ENCODE peak calls at places on chromosomes 5 and 9, in ten cellular contexts. One of them, this sample, is unnamed.

GRCh38 chr5:34499001-34499734 is 157.0 kb upstream of the RAI14 start:
- DNase-seq in stimulated activated naive CD8-positive, alpha-beta T cell treated with anti-CD3 and anti-CD28 coated beads, Interleukin-15, Interleukin-2, amounts not matched to agents 100 U/mL and 50 U/mL, for 24 hours: peak
- DNase-seq in NCI-H1092 treated with DMSO at 0.1 percent for 48 hours: no peak
- DNase-seq in HT1080: peak
- DNase-seq in Kasumi-1: peak
- DNase-seq in skeletal muscle cell: no peak
- DNase-seq in cerebellar cortex: no peak
- DNase-seq in stimulated activated CD8-positive, alpha-beta memory T cell treated with anti-CD3 and anti-CD28 coated beads, Interleukin-4, amount 100 ng/mL, for 24 hours: peak
- DNase-seq in pulmonary artery endothelial cell: no peak
- DNase-seq in right atrium auricular region: no peak
- DNase-seq in this sample: no peak

GRCh38 chr5:109959652-109960051 is 269.9 kb downstream of the MAN2A1 start:
- DNase-seq in stimulated activated naive CD8-positive, alpha-beta T cell treated with anti-CD3 and anti-CD28 coated beads, Interleukin-15, Interleukin-2, amounts not matched to agents 100 U/mL and 50 U/mL, for 24 hours: no peak
- DNase-seq in HT1080: no peak
- DNase-seq in NCI-H1092 treated with DMSO at 0.1 percent for 48 hours: no peak
- DNase-seq in Kasumi-1: no peak
- DNase-seq in stimulated activated CD8-positive, alpha-beta memory T cell treated with anti-CD3 and anti-CD28 coated beads, Interleukin-4, amount 100 ng/mL, for 24 hours: no peak
- DNase-seq in skeletal muscle cell: no peak
- DNase-seq in cerebellar cortex: no peak
- DNase-seq in right atrium auricular region: no peak
- DNase-seq in pulmonary artery endothelial cell: no peak
- DNase-seq in this sample: no peak

GRCh38 chr9:77764894-77765780 is 117.0 kb upstream of the GNA14 start:
- DNase-seq in right atrium auricular region: no peak
- DNase-seq in Kasumi-1: peak
- DNase-seq in cerebellar cortex: peak
- DNase-seq in skeletal muscle cell: peak
- DNase-seq in HT1080: peak
- DNase-seq in stimulated activated CD8-positive, alpha-beta memory T cell treated with anti-CD3 and anti-CD28 coated beads, Interleukin-4, amount 100 ng/mL, for 24 hours: no peak
- DNase-seq in stimulated activated naive CD8-positive, alpha-beta T cell treated with anti-CD3 and anti-CD28 coated beads, Interleukin-15, Interleukin-2, amounts not matched to agents 100 U/mL and 50 U/mL, for 24 hours: no peak
- DNase-seq in pulmonary artery endothelial cell: peak
- DNase-seq in NCI-H1092 treated with DMSO at 0.1 percent for 48 hours: no peak
- DNase-seq in this sample: no peak

GRCh38 chr9:129401623-129402340 is 219.1 kb downstream of the C9orf50 start:
- DNase-seq in skeletal muscle cell: no peak
- DNase-seq in HT1080: no peak
- DNase-seq in stimulated activated CD8-positive, alpha-beta memory T cell treated with anti-CD3 and anti-CD28 coated beads, Interleukin-4, amount 100 ng/mL, for 24 hours: no peak
- DNase-seq in NCI-H1092 treated with DMSO at 0.1 percent for 48 hours: no peak
- DNase-seq in cerebellar cortex: peak
- DNase-seq in right atrium auricular region: no peak
- DNase-seq in pulmonary artery endothelial cell: no peak
- DNase-seq in stimulated activated naive CD8-positive, alpha-beta T cell treated with anti-CD3 and anti-CD28 coated beads, Interleukin-15, Interleukin-2, amounts not matched to agents 100 U/mL and 50 U/mL, for 24 hours: no peak
- DNase-seq in Kasumi-1: peak
- DNase-seq in this sample: no peak

GRCh38 chr5:98927242-98927987 is 1.4 kb downstream of the CHD1 start:
- DNase-seq in HT1080: peak
- DNase-seq in right atrium auricular region: no peak
- DNase-seq in pulmonary artery endothelial cell: peak
- DNase-seq in stimulated activated naive CD8-positive, alpha-beta T cell treated with anti-CD3 and anti-CD28 coated beads, Interleukin-15, Interleukin-2, amounts not matched to agents 100 U/mL and 50 U/mL, for 24 hours: peak
- DNase-seq in skeletal muscle cell: peak
- DNase-seq in stimulated activated CD8-positive, alpha-beta memory T cell treated with anti-CD3 and anti-CD28 coated beads, Interleukin-4, amount 100 ng/mL, for 24 hours: peak
- DNase-seq in Kasumi-1: peak
- DNase-seq in NCI-H1092 treated with DMSO at 0.1 percent for 48 hours: no peak
- DNase-seq in cerebellar cortex: peak
- DNase-seq in this sample: peak

GRCh38 chr5:51396797-51397196 is 13.5 kb downstream of the ISL1 start:
- DNase-seq in skeletal muscle cell: no peak
- DNase-seq in cerebellar cortex: no peak
- DNase-seq in pulmonary artery endothelial cell: no peak
- DNase-seq in Kasumi-1: no peak
- DNase-seq in NCI-H1092 treated with DMSO at 0.1 percent for 48 hours: no peak
- DNase-seq in stimulated activated CD8-positive, alpha-beta memory T cell treated with anti-CD3 and anti-CD28 coated beads, Interleukin-4, amount 100 ng/mL, for 24 hours: no peak
- DNase-seq in right atrium auricular region: no peak
- DNase-seq in stimulated activated naive CD8-positive, alpha-beta T cell treated with anti-CD3 and anti-CD28 coated beads, Interleukin-15, Interleukin-2, amounts not matched to agents 100 U/mL and 50 U/mL, for 24 hours: no peak
- DNase-seq in HT1080: peak
- DNase-seq in this sample: no peak

GRCh38 chr5:91129748-91130147 is 253.4 kb downstream of the ARRDC3 start:
- DNase-seq in pulmonary artery endothelial cell: no peak
- DNase-seq in stimulated activated naive CD8-positive, alpha-beta T cell treated with anti-CD3 and anti-CD28 coated beads, Interleukin-15, Interleukin-2, amounts not matched to agents 100 U/mL and 50 U/mL, for 24 hours: no peak
- DNase-seq in cerebellar cortex: no peak
- DNase-seq in skeletal muscle cell: no peak
- DNase-seq in stimulated activated CD8-positive, alpha-beta memory T cell treated with anti-CD3 and anti-CD28 coated beads, Interleukin-4, amount 100 ng/mL, for 24 hours: no peak
- DNase-seq in Kasumi-1: no peak
- DNase-seq in NCI-H1092 treated with DMSO at 0.1 percent for 48 hours: no peak
- DNase-seq in right atrium auricular region: no peak
- DNase-seq in HT1080: no peak
- DNase-seq in this sample: no peak

GRCh38 chr5:3709058-3709723 is 113.6 kb downstream of the IRX1 start:
- DNase-seq in stimulated activated CD8-positive, alpha-beta memory T cell treated with anti-CD3 and anti-CD28 coated beads, Interleukin-4, amount 100 ng/mL, for 24 hours: no peak
- DNase-seq in cerebellar cortex: no peak
- DNase-seq in right atrium auricular region: no peak
- DNase-seq in NCI-H1092 treated with DMSO at 0.1 percent for 48 hours: no peak
- DNase-seq in pulmonary artery endothelial cell: no peak
- DNase-seq in stimulated activated naive CD8-positive, alpha-beta T cell treated with anti-CD3 and anti-CD28 coated beads, Interleukin-15, Interleukin-2, amounts not matched to agents 100 U/mL and 50 U/mL, for 24 hours: no peak
- DNase-seq in HT1080: no peak
- DNase-seq in Kasumi-1: no peak
- DNase-seq in skeletal muscle cell: no peak
- DNase-seq in this sample: no peak

GRCh38 chr9:104286187-104286586 is 192.1 kb downstream of the SMC2 start:
- DNase-seq in stimulated activated CD8-positive, alpha-beta memory T cell treated with anti-CD3 and anti-CD28 coated beads, Interleukin-4, amount 100 ng/mL, for 24 hours: no peak
- DNase-seq in pulmonary artery endothelial cell: no peak
- DNase-seq in right atrium auricular region: no peak
- DNase-seq in skeletal muscle cell: no peak
- DNase-seq in cerebellar cortex: no peak
- DNase-seq in NCI-H1092 treated with DMSO at 0.1 percent for 48 hours: no peak
- DNase-seq in HT1080: no peak
- DNase-seq in Kasumi-1: no peak
- DNase-seq in stimulated activated naive CD8-positive, alpha-beta T cell treated with anti-CD3 and anti-CD28 coated beads, Interleukin-15, Interleukin-2, amounts not matched to agents 100 U/mL and 50 U/mL, for 24 hours: no peak
- DNase-seq in this sample: no peak

GRCh38 chr9:133888779-133889491 is 103.2 kb downstream of the VAV2 start:
- DNase-seq in stimulated activated naive CD8-positive, alpha-beta T cell treated with anti-CD3 and anti-CD28 coated beads, Interleukin-15, Interleukin-2, amounts not matched to agents 100 U/mL and 50 U/mL, for 24 hours: no peak
- DNase-seq in HT1080: no peak
- DNase-seq in NCI-H1092 treated with DMSO at 0.1 percent for 48 hours: no peak
- DNase-seq in right atrium auricular region: no peak
- DNase-seq in stimulated activated CD8-positive, alpha-beta memory T cell treated with anti-CD3 and anti-CD28 coated beads, Interleukin-4, amount 100 ng/mL, for 24 hours: no peak
- DNase-seq in skeletal muscle cell: no peak
- DNase-seq in pulmonary artery endothelial cell: no peak
- DNase-seq in cerebellar cortex: no peak
- DNase-seq in Kasumi-1: no peak
- DNase-seq in this sample: no peak

GRCh38 chr5:78221964-78222451 is 72.5 kb downstream of the AP3B1 start:
- DNase-seq in HT1080: peak
- DNase-seq in skeletal muscle cell: no peak
- DNase-seq in Kasumi-1: peak
- DNase-seq in right atrium auricular region: no peak
- DNase-seq in stimulated activated CD8-positive, alpha-beta memory T cell treated with anti-CD3 and anti-CD28 coated beads, Interleukin-4, amount 100 ng/mL, for 24 hours: no peak
- DNase-seq in cerebellar cortex: peak
- DNase-seq in NCI-H1092 treated with DMSO at 0.1 percent for 48 hours: no peak
- DNase-seq in pulmonary artery endothelial cell: no peak
- DNase-seq in stimulated activated naive CD8-positive, alpha-beta T cell treated with anti-CD3 and anti-CD28 coated beads, Interleukin-15, Interleukin-2, amounts not matched to agents 100 U/mL and 50 U/mL, for 24 hours: peak
- DNase-seq in this sample: no peak

GRCh38 chr9:93614830-93615468 is 38.6 kb downstream of the PHF2 start:
- DNase-seq in cerebellar cortex: no peak
- DNase-seq in stimulated activated CD8-positive, alpha-beta memory T cell treated with anti-CD3 and anti-CD28 coated beads, Interleukin-4, amount 100 ng/mL, for 24 hours: no peak
- DNase-seq in NCI-H1092 treated with DMSO at 0.1 percent for 48 hours: no peak
- DNase-seq in right atrium auricular region: no peak
- DNase-seq in stimulated activated naive CD8-positive, alpha-beta T cell treated with anti-CD3 and anti-CD28 coated beads, Interleukin-15, Interleukin-2, amounts not matched to agents 100 U/mL and 50 U/mL, for 24 hours: no peak
- DNase-seq in skeletal muscle cell: no peak
- DNase-seq in Kasumi-1: no peak
- DNase-seq in HT1080: no peak
- DNase-seq in pulmonary artery endothelial cell: no peak
- DNase-seq in this sample: no peak

GRCh38 chr5:87877023-87877422 is 391.6 kb downstream of the TMEM161B start:
- DNase-seq in skeletal muscle cell: no peak
- DNase-seq in Kasumi-1: no peak
- DNase-seq in right atrium auricular region: no peak
- DNase-seq in HT1080: peak
- DNase-seq in pulmonary artery endothelial cell: no peak
- DNase-seq in cerebellar cortex: no peak
- DNase-seq in stimulated activated CD8-positive, alpha-beta memory T cell treated with anti-CD3 and anti-CD28 coated beads, Interleukin-4, amount 100 ng/mL, for 24 hours: no peak
- DNase-seq in stimulated activated naive CD8-positive, alpha-beta T cell treated with anti-CD3 and anti-CD28 coated beads, Interleukin-15, Interleukin-2, amounts not matched to agents 100 U/mL and 50 U/mL, for 24 hours: no peak
- DNase-seq in NCI-H1092 treated with DMSO at 0.1 percent for 48 hours: no peak
- DNase-seq in this sample: no peak

GRCh38 chr9:34546834-34547827 is 24.3 kb upstream of the ENHO start:
- DNase-seq in HT1080: peak
- DNase-seq in Kasumi-1: peak
- DNase-seq in NCI-H1092 treated with DMSO at 0.1 percent for 48 hours: peak
- DNase-seq in pulmonary artery endothelial cell: peak
- DNase-seq in stimulated activated CD8-positive, alpha-beta memory T cell treated with anti-CD3 and anti-CD28 coated beads, Interleukin-4, amount 100 ng/mL, for 24 hours: peak
- DNase-seq in skeletal muscle cell: peak
- DNase-seq in cerebellar cortex: peak
- DNase-seq in right atrium auricular region: no peak
- DNase-seq in stimulated activated naive CD8-positive, alpha-beta T cell treated with anti-CD3 and anti-CD28 coated beads, Interleukin-15, Interleukin-2, amounts not matched to agents 100 U/mL and 50 U/mL, for 24 hours: peak
- DNase-seq in this sample: peak

GRCh38 chr5:110769282-110769681 is 30.5 kb downstream of the SLC25A46 start:
- DNase-seq in pulmonary artery endothelial cell: no peak
- DNase-seq in Kasumi-1: no peak
- DNase-seq in HT1080: no peak
- DNase-seq in NCI-H1092 treated with DMSO at 0.1 percent for 48 hours: no peak
- DNase-seq in cerebellar cortex: no peak
- DNase-seq in right atrium auricular region: no peak
- DNase-seq in skeletal muscle cell: peak
- DNase-seq in stimulated activated CD8-positive, alpha-beta memory T cell treated with anti-CD3 and anti-CD28 coated beads, Interleukin-4, amount 100 ng/mL, for 24 hours: no peak
- DNase-seq in stimulated activated naive CD8-positive, alpha-beta T cell treated with anti-CD3 and anti-CD28 coated beads, Interleukin-15, Interleukin-2, amounts not matched to agents 100 U/mL and 50 U/mL, for 24 hours: no peak
- DNase-seq in this sample: no peak

GRCh38 chr9:114093031-114093471 is 6.0 kb downstream of the KIF12 start:
- DNase-seq in HT1080: no peak
- DNase-seq in Kasumi-1: no peak
- DNase-seq in stimulated activated CD8-positive, alpha-beta memory T cell treated with anti-CD3 and anti-CD28 coated beads, Interleukin-4, amount 100 ng/mL, for 24 hours: no peak
- DNase-seq in pulmonary artery endothelial cell: no peak
- DNase-seq in NCI-H1092 treated with DMSO at 0.1 percent for 48 hours: no peak
- DNase-seq in stimulated activated naive CD8-positive, alpha-beta T cell treated with anti-CD3 and anti-CD28 coated beads, Interleukin-15, Interleukin-2, amounts not matched to agents 100 U/mL and 50 U/mL, for 24 hours: no peak
- DNase-seq in skeletal muscle cell: no peak
- DNase-seq in right atrium auricular region: no peak
- DNase-seq in cerebellar cortex: no peak
- DNase-seq in this sample: no peak

GRCh38 chr9:107732781-107733529 is 243.4 kb upstream of the KLF4 start:
- DNase-seq in pulmonary artery endothelial cell: no peak
- DNase-seq in right atrium auricular region: peak
- DNase-seq in NCI-H1092 treated with DMSO at 0.1 percent for 48 hours: peak
- DNase-seq in HT1080: peak
- DNase-seq in Kasumi-1: no peak
- DNase-seq in stimulated activated CD8-positive, alpha-beta memory T cell treated with anti-CD3 and anti-CD28 coated beads, Interleukin-4, amount 100 ng/mL, for 24 hours: no peak
- DNase-seq in stimulated activated naive CD8-positive, alpha-beta T cell treated with anti-CD3 and anti-CD28 coated beads, Interleukin-15, Interleukin-2, amounts not matched to agents 100 U/mL and 50 U/mL, for 24 hours: no peak
- DNase-seq in skeletal muscle cell: no peak
- DNase-seq in cerebellar cortex: peak
- DNase-seq in this sample: peak

GRCh38 chr5:39178171-39178570 is 41.2 kb downstream of the FYB1 start:
- DNase-seq in Kasumi-1: peak
- DNase-seq in cerebellar cortex: no peak
- DNase-seq in right atrium auricular region: no peak
- DNase-seq in stimulated activated CD8-positive, alpha-beta memory T cell treated with anti-CD3 and anti-CD28 coated beads, Interleukin-4, amount 100 ng/mL, for 24 hours: no peak
- DNase-seq in stimulated activated naive CD8-positive, alpha-beta T cell treated with anti-CD3 and anti-CD28 coated beads, Interleukin-15, Interleukin-2, amounts not matched to agents 100 U/mL and 50 U/mL, for 24 hours: no peak
- DNase-seq in skeletal muscle cell: peak
- DNase-seq in HT1080: peak
- DNase-seq in NCI-H1092 treated with DMSO at 0.1 percent for 48 hours: no peak
- DNase-seq in pulmonary artery endothelial cell: no peak
- DNase-seq in this sample: no peak

This sample was measured in cerebellum.